ENCODE peak calls at places on chromosomes 3 and 15, in six cellular contexts. S, B, G, M, R and I are unnamed samples.

GRCh38 chr15:44468713-44469385 is 41.4 kb downstream of the CTDSPL2 start:
- DNase-seq in G (no peak), R (peak; percentile 29), M (peak; percentile 84), S (no peak), B (no peak), I (no peak)

GRCh38 chr3:23696842-23697241 is 108.9 kb upstream of the UBE2E1 start:
- DNase-seq in B (no peak), R (no peak), S (peak; percentile 31), G (no peak), M (no peak), I (no peak)

GRCh38 chr3:23944861-23945652 is at the start of gene NR1D2:
- DNase-seq in G (peak; percentile 88), M (peak; percentile 76), R (peak; percentile 72), S (peak; percentile 87), B (peak; percentile 84), I (peak; percentile 86)

GRCh38 chr3:24270744-24271143 is 223.9 kb downstream of the THRB start:
- DNase-seq in S (no peak), G (no peak), R (no peak), B (no peak), M (no peak), I (no peak)

GRCh38 chr15:63985221-63986184 is 60.8 kb downstream of the DAPK2 start:
- DNase-seq in B (peak; percentile 92), S (no peak), M (no peak), G (peak; percentile 57), R (peak; percentile 30), I (no peak)

GRCh38 chr3:128882709-128883108 is 3.3 kb downstream of the ACAD9 start:
- DNase-seq in S (no peak), G (no peak), M (no peak), B (no peak), R (no peak), I (no peak)

GRCh38 chr3:69776926-69777581 is 37.8 kb downstream of the MITF start:
- DNase-seq in M (no peak), G (no peak), B (no peak), S (no peak), R (peak; percentile 67), I (no peak)

GRCh38 chr3:86245360-86245759 is 745.6 kb downstream of the VGLL3 start:
- DNase-seq in B (no peak), M (no peak), G (no peak), S (no peak), R (no peak), I (no peak)

GRCh38 chr15:54687628-54688027 is 509.1 kb downstream of the RSL24D1 start:
- DNase-seq in M (no peak), R (no peak), G (no peak), B (no peak), S (no peak), I (no peak)

GRCh38 chr3:141979050-141979671 is 102.7 kb downstream of the ATP1B3 start:
- DNase-seq in S (no peak), M (peak; percentile 78), G (no peak), R (peak; percentile 46), B (no peak), I (no peak)

GRCh38 chr3:69113536-69113935 is 8.9 kb downstream of the LMOD3 start:
- DNase-seq in R (no peak), S (no peak), M (peak; percentile 30), G (no peak), B (no peak), I (no peak)

GRCh38 chr3:151371531-151371930 is 13.0 kb downstream of the P2RY12 start:
- DNase-seq in M (no peak), R (no peak), B (no peak), S (no peak), G (no peak), I (no peak)

GRCh38 chr3:78857494-78858111 is 910.2 kb downstream of the ROBO1 start:
- DNase-seq in M (no peak), S (no peak), B (no peak), R (no peak), G (no peak), I (no peak)

GRCh38 chr15:57114070-57114469 is 195.6 kb downstream of the TCF12 start:
- DNase-seq in R (peak; percentile 83), B (peak; percentile 7), S (peak; percentile 52), M (peak; percentile 14), G (no peak), I (no peak)

GRCh38 chr15:49423906-49424520 is 971 bp downstream of the FGF7 start:
- DNase-seq in S (no peak), G (no peak), M (no peak), B (no peak), R (no peak), I (no peak)

GRCh38 chr3:150738688-150739087 is 24.3 kb downstream of the SIAH2 start:
- DNase-seq in S (no peak), G (no peak), M (no peak), R (no peak), B (no peak), I (no peak)

GRCh38 chr3:146101538-146101937 is 59.4 kb downstream of the PLOD2 start:
- DNase-seq in S (no peak), B (no peak), G (no peak), M (no peak), R (peak; percentile 40), I (no peak)

GRCh38 chr3:12046406-12046805 is 42.2 kb downstream of the SYN2 start:
- DNase-seq in S (no peak), R (peak; percentile 23), M (no peak), B (no peak), G (no peak), I (no peak)

GRCh38 chr15:38944551-38944950 is 379.9 kb upstream of the RASGRP1 start:
- DNase-seq in B (no peak), M (no peak), G (no peak), S (no peak), R (peak; percentile 49), I (no peak)

GRCh38 chr3:112786002-112786590 is 60.6 kb downstream of the CD200R1L start:
- DNase-seq in M (no peak), S (no peak), R (peak; percentile 96), G (no peak), B (no peak), I (no peak)

GRCh38 chr3:128726691-128727031 is 678 bp downstream of the RAB7A start:
- DNase-seq in M (peak; percentile 88), R (peak; percentile 77), S (peak; percentile 80), G (peak; percentile 61), B (peak; percentile 56), I (peak; percentile 83)

GRCh38 chr15:96703794-96704550 is 373.5 kb downstream of the NR2F2 start:
- DNase-seq in G (no peak), R (no peak), S (no peak), M (no peak), B (no peak), I (no peak)

GRCh38 chr15:96699871-96700401 is 369.4 kb downstream of the NR2F2 start:
- DNase-seq in G (no peak), M (no peak), S (no peak), B (no peak), R (no peak), I (no peak)

GRCh38 chr15:96701876-96702275 is 371.4 kb downstream of the NR2F2 start:
- DNase-seq in S (no peak), G (no peak), R (no peak), B (no peak), M (no peak), I (no peak)

GRCh38 chr15:96703087-96703486 is 372.6 kb downstream of the NR2F2 start:
- DNase-seq in S (no peak), B (no peak), R (no peak), G (no peak), M (no peak), I (no peak)

DNA sequence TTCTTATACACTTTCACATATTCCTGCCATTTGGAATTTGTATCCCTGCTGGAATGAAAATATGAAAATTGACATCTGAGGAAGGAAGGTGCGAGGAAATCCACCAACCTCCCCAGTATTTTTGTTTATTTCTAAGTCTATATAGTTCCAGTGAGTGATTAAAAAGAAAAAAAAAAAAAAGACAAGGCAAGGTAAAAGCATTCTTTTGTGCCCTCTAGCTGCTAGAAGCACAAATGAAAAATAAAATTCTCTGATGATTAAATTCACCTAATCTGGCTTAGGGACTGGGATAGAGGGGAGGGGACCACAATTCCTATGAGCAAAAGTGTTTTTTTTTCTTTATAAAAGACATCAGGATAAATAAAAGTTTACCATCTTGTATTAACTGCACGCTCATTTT is 370.9 kb downstream of the NR2F2 start:
- DNase-seq in G (no peak), M (no peak), B (no peak), S (no peak), R (no peak), I (no peak)
- TF ChIP-seq CTCF in G (no peak), M (no peak), B (no peak), S (no peak), R (no peak), I (no peak)

GRCh38 chr3:170360476-170360875 is 3.0 kb downstream of the SKIL start:
- DNase-seq in G (no peak), M (no peak), R (no peak), S (no peak), B (no peak), I (no peak)

GRCh38 chr3:170359178-170359704 is 1.7 kb downstream of the SKIL start:
- DNase-seq in B (no peak), M (no peak), G (no peak), R (no peak), S (no peak), I (no peak)

GRCh38 chr3:170363471-170363994 is 6.0 kb downstream of the SKIL start:
- DNase-seq in R (no peak), S (no peak), M (no peak), G (no peak), B (no peak), I (no peak)

GRCh38 chr3:170361711-170362110 is 4.2 kb downstream of the SKIL start:
- DNase-seq in B (no peak), G (no peak), R (no peak), M (no peak), S (no peak), I (no peak)

GRCh38 chr3:170360916-170361315 is 3.4 kb downstream of the SKIL start:
- DNase-seq in R (no peak), B (no peak), G (no peak), S (no peak), M (no peak), I (no peak)
- H3K4me3 ChIP-seq in R (peak overlapping the region; percentile 67), B (no peak overlapping the region), G (no peak overlapping the region), S (no peak overlapping the region), M (no peak overlapping the region), I (peak overlapping the region; percentile 52)

DNA sequence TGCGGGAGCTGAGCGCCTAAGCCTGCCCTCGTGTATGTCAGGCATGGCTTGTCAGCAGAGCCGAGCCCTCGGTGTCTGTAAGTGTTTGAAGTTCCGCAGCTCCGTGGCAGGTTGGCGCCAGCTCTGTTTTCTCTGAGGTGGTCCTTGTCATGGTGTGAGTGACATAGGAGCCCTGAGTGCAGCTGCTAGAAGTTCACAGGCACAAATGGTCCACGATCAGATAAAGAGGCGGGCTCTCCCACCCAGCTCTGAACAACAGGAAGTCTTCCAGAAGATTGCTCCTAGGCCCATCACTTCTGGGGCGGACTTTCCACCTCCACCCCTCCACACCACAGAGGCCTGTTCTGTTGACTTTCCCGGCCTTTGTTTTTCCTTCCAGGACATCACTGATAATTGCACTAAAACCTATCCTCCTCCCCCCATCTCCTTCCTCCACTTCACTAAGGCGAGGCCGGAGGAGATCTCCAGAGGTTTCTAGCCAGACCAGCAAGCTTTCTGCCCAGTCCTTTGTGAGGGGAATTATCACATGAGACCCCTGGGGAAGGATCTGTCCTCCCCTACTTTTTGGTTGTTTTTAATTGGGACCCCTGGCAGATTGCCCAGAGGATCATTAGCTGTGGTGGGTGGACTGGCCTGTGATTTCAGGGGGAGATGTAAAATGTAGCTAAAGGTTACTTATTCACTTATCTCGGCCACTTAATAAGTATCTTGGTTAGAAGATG is 19.9 kb downstream of the ITPR1 start:
- DNase-seq in S (no peak), M (no peak), G (no peak), B (peak; percentile 73), R (no peak), I (no peak)
- H3K27ac ChIP-seq in S (no peak overlapping the region), M (no peak overlapping the region), G (no peak overlapping the region), B (peak overlapping the region; percentile 84), R (no peak overlapping the region), I (peak overlapping the region; percentile 24)

GRCh38 chr15:79310985-79311900 is at the start of gene TMED3:
- DNase-seq in M (peak; percentile 83), S (peak; percentile 79), R (peak; percentile 85), B (peak; percentile 80), G (peak; percentile 77), I (no peak)
- TF ChIP-seq CTCF in M (no peak), S (no peak), R (peak; percentile 18), B (no peak), G (peak; percentile 10), I (no peak)